ENCODE peak calls at places on chromosomes 3 and 15, in five cellular contexts. G is GM19239, V is dorsolateral prefrontal cortex, M is Panc1, C is fibroblast of villous mesenchyme. T is an unnamed sample.
A peak's percentile ranks its signal among the peaks of the same experiment; 100 is the strongest.

GRCh38 chr3:125479091-125479490 is 40.9 kb downstream of the SNX4 start:
- DNase-seq in G (no peak), V (no peak), M (no peak), C (peak; percentile 31), T (no peak)

GRCh38 chr3:58383904-58384303 is 49.7 kb downstream of the PDHB start:
- DNase-seq in G (no peak), V (no peak), M (peak; percentile 73), C (peak; percentile 98), T (peak; percentile 79)

GRCh38 chr15:100718075-100718980 is 115.9 kb downstream of the ASB7 start:
- DNase-seq in G (no peak), V (no peak), M (no peak), C (no peak), T (no peak)

GRCh38 chr15:80106051-80106450 is 46.6 kb downstream of the ZFAND6 start:
- DNase-seq in G (no peak), V (no peak), M (no peak), C (peak; percentile 77), T (no peak)

GRCh38 chr15:71800835-71801745 is 9.3 kb upstream of the NR2E3 start:
- DNase-seq in G (peak; percentile 44), V (no peak), M (peak; percentile 64), C (peak; percentile 85), T (peak; percentile 56)

GRCh38 chr3:12025584-12025983 is 21.4 kb downstream of the SYN2 start:
- DNase-seq in G (no peak), V (no peak), M (no peak), C (no peak), T (no peak)

GRCh38 chr3:32315441-32315840 is 76.2 kb upstream of the CMTM7 start:
- DNase-seq in G (no peak), V (no peak), M (no peak), C (no peak), T (no peak)

GRCh38 chr3:54861248-54862067 is 66.4 kb downstream of the LRTM1 start:
- DNase-seq in G (no peak), V (no peak), M (no peak), C (no peak), T (no peak)

GRCh38 chr3:172885704-172886103 is 135.2 kb downstream of the ECT2 start:
- DNase-seq in G (no peak), V (no peak), M (no peak), C (no peak), T (no peak)

T was measured in HCT116.